ENCODE peak calls at places on chromosomes 5 and 9, in five cellular contexts. J is natural killer cell, C is tibial nerve, X is B cell, K is NCI-H524. M is an unnamed sample.

GRCh38 chr5:177133119-177133844 is at the start of gene NSD1:
- DNase-seq in J (peak; percentile 91), C (peak; percentile 83), X (peak; percentile 91), K (peak; percentile 49), M (peak; percentile 93)

GRCh38 chr5:95788493-95788892 is 34.0 kb downstream of the GLRX start:
- DNase-seq in J (no peak), C (no peak), X (no peak), K (no peak), M (no peak)

GRCh38 chr5:140337880-140338279 is 8.5 kb downstream of the HBEGF start:
- DNase-seq in J (no peak), C (no peak), X (no peak), K (no peak), M (no peak)

GRCh38 chr9:104740596-104740995 is 6.9 kb upstream of the NIPSNAP3A start:
- DNase-seq in J (no peak), C (no peak), X (no peak), K (no peak), M (no peak)

GRCh38 chr9:10045598-10045997 is 567.2 kb downstream of the PTPRD start:
- DNase-seq in J (no peak), C (no peak), X (no peak), K (no peak), M (no peak)

GRCh38 chr5:125891326-125891725 is 531.9 kb upstream of the GRAMD2B start:
- DNase-seq in J (no peak), C (no peak), X (no peak), K (no peak), M (no peak)

GRCh38 chr9:85487872-85488271 is 253.9 kb downstream of the AGTPBP1 start:
- DNase-seq in J (no peak), C (no peak), X (no peak), K (no peak), M (no peak)

GRCh38 chr9:137140151-137141012 is 1.4 kb downstream of the GRIN1 start:
- DNase-seq in J (no peak), C (no peak), X (no peak), K (no peak), M (no peak)

GRCh38 chr9:70392189-70392588 is 22.3 kb downstream of the KLF9 start:
- DNase-seq in J (no peak), C (no peak), X (no peak), K (no peak), M (no peak)